ENCODE peak calls at places on chromosomes 7 and 10, in six cellular contexts. G is GM23248, X is body of pancreas, L is activated T-cell treated with anti-CD3 and anti-CD28 coated beads for 48 hours, M is RPMI7951, H is RWPE1. D is an unnamed sample.

GRCh38 chr10:110209926-110210662 is 2.7 kb downstream of the MXI1 start:
- DNase-seq in G (peak), X (peak), L (peak), M (peak), H (peak), D (peak)

GRCh38 chr10:8912108-8912507 is 857.6 kb downstream of the GATA3 start:
- DNase-seq in G (no peak), X (no peak), L (no peak), M (no peak), H (no peak), D (no peak)

GRCh38 chr10:43239756-43240155 is 27.1 kb downstream of the RASGEF1A start:
- DNase-seq in G (no peak), X (no peak), L (no peak), M (no peak), H (no peak), D (no peak)

GRCh38 chr10:101536800-101537199 is 51.3 kb downstream of the POLL start:
- DNase-seq in G (peak), X (no peak), L (no peak), M (peak), H (peak), D (no peak)

GRCh38 chr7:18004372-18004771 is 23.3 kb downstream of the PRPS1L1 start:
- DNase-seq in G (peak), X (no peak), L (no peak), M (peak), H (no peak), D (no peak)

GRCh38 chr7:158395780-158396214 is 191.8 kb downstream of the PTPRN2 start:
- DNase-seq in G (peak), X (no peak), L (no peak), M (peak), H (no peak), D (no peak)

GRCh38 chr7:68107968-68108367 is 1111.3 kb downstream of the TYW1 start:
- DNase-seq in G (no peak), X (no peak), L (no peak), M (no peak), H (no peak), D (no peak)

GRCh38 chr7:149772236-149772820 is 1.1 kb downstream of the ZNF467 start:
- DNase-seq in G (peak), X (peak), L (no peak), M (no peak), H (no peak), D (no peak)

GRCh38 chr10:13633689-13634088 is 46.9 kb downstream of the PRPF18 start:
- DNase-seq in G (no peak), X (peak), L (no peak), M (no peak), H (no peak), D (no peak)

GRCh38 chr10:70549962-70550845 is 52.3 kb downstream of the PRF1 start:
- DNase-seq in G (peak), X (peak), L (peak), M (peak), H (peak), D (peak)

GRCh38 chr10:35453855-35454532 is 117.7 kb downstream of the CCNY start:
- DNase-seq in G (peak), X (peak), L (no peak), M (peak), H (peak), D (no peak)

GRCh38 chr7:40711706-40712105 is 576.9 kb downstream of the SUGCT start:
- DNase-seq in G (no peak), X (no peak), L (no peak), M (no peak), H (peak), D (no peak)

GRCh38 chr10:103545771-103546281 is 52.3 kb downstream of the NEURL1 start:
- DNase-seq in G (no peak), X (peak), L (no peak), M (no peak), H (no peak), D (no peak)

D was measured in activated CD4-positive, alpha-beta memory T cell treated with anti-CD3 and anti-CD28 coated beads, Interleukin-2, amount 10 ng/mL, durations not matched to agents 7 days and 5 days.